ENCODE peak calls at places on chromosomes 3 and 15, in six cellular contexts. J is K562, N is A549, P is endothelial cell of umbilical vein, X is HepG2, W is GM12878. B is an unnamed sample.

GRCh38 chr3:125280966-125281365 is 68.4 kb upstream of the SLC12A8 start:
- DNase-seq in J (no peak), P (peak; percentile 71), X (peak; percentile 3), W (no peak), N (no peak), B (no peak)

GRCh38 chr3:99947356-99947755 is 129.7 kb downstream of the CMSS1 start:
- DNase-seq in J (no peak), W (no peak), X (no peak), P (no peak), N (no peak), B (no peak)

GRCh38 chr3:26807272-26807671 is 184.7 kb downstream of the LRRC3B start:
- DNase-seq in J (no peak), W (no peak), P (no peak), X (no peak), N (no peak), B (no peak)

GRCh38 chr3:56192001-56192400 is 276.3 kb downstream of the ERC2 start:
- DNase-seq in P (no peak), X (no peak), W (no peak), J (no peak), N (no peak), B (no peak)

GRCh38 chr15:91499774-91500383 is 353.6 kb upstream of the SLCO3A1 start:
- DNase-seq in W (no peak), P (no peak), X (no peak), J (no peak), N (no peak), B (no peak)

GRCh38 chr15:26722621-26723160 is 50.2 kb downstream of the GABRB3 start:
- DNase-seq in P (no peak), J (no peak), W (no peak), N (peak; percentile 65), X (no peak), B (no peak)

GRCh38 chr15:98943609-98944111 is 63.9 kb downstream of the PGPEP1L start:
- DNase-seq in J (no peak), N (no peak), W (no peak), X (no peak), P (no peak), B (no peak)

GRCh38 chr3:169146866-169147245 is 516.7 kb downstream of the MECOM start:
- DNase-seq in W (no peak), J (no peak), X (no peak), N (no peak), P (no peak), B (no peak)

GRCh38 chr3:186929676-186930075 is 650 bp upstream of the ST6GAL1 start:
- DNase-seq in N (no peak), X (no peak), P (no peak), J (no peak), W (no peak), B (no peak)
- H3K4me3 ChIP-seq in N (peak overlapping the region; percentile 84), X (no peak overlapping the region), P (peak overlapping the region; percentile 96), J (peak overlapping the region; percentile 94), W (peak overlapping the region; percentile 96), B (peak overlapping the region; percentile 71)

GRCh38 chr3:141410408-141410807 is 42.1 kb downstream of the ZBTB38 start:
- DNase-seq in W (no peak), J (no peak), N (peak; percentile 78), P (no peak), X (no peak), B (no peak)
- TF ChIP-seq CTCF in W (no peak), J (no peak), N (no peak), P (no peak), X (peak; percentile 51), B (no peak)

DNA sequence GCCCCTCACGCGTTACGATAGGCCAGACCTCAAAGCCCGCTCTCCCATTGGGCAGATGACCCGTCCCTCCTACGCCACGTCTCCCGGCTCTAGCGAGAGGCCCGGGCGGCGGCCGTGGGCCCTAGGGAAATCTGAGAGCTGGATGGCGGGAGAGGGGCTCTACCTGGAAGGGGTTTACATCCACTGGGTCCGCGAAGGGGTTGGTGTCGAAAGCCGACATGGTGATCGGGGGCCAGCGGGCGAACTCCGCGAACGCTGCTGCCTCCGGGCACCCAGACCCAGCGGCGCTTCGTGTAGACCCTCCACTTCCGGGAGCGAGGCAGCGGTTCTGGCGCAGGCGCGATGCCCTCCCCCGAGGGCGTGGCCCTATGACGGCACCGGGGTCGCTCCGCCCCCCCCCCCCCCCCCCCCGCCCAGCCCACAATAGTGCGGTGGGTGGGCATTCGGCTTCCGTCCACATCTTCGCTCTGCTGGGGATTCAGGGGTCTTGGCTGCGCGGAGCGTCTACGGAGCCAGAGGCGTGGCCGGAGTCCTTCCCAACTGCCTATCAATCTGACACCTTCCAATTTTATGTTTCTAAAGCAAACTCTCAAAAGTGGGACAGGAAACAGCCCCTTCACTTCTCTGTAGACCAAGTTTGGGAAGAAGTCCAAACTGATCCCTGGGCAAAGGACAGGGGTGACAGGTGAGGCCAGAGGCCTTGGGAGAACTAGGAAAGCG is at the start of gene SCAMP2:
- DNase-seq in W (peak; percentile 85), P (peak; percentile 96), J (peak; percentile 96), X (peak; percentile 91), N (peak; percentile 97), B (peak; percentile 97)
- TF ChIP-seq MYC in W (no peak), P (no peak), J (peak; percentile 61), X (no peak), N (no peak), B (peak; percentile 62)

GRCh38 chr3:52295809-52296208 is 8.2 kb downstream of the GLYCTK start:
- DNase-seq in J (no peak), X (no peak), P (no peak), N (no peak), W (no peak), B (no peak)

GRCh38 chr3:52297242-52298146 is 9.9 kb downstream of the GLYCTK start:
- DNase-seq in J (no peak), N (no peak), P (no peak), W (no peak), X (no peak), B (no peak)

GRCh38 chr3:52299247-52299657 is 11.6 kb downstream of the GLYCTK start:
- DNase-seq in X (no peak), J (no peak), N (no peak), P (no peak), W (no peak), B (no peak)

GRCh38 chr3:52299815-52300611 is 12.4 kb downstream of the GLYCTK start:
- DNase-seq in P (peak; percentile 62), X (peak; percentile 65), W (no peak), J (peak; percentile 83), N (peak; percentile 38), B (peak; percentile 90)

DNA sequence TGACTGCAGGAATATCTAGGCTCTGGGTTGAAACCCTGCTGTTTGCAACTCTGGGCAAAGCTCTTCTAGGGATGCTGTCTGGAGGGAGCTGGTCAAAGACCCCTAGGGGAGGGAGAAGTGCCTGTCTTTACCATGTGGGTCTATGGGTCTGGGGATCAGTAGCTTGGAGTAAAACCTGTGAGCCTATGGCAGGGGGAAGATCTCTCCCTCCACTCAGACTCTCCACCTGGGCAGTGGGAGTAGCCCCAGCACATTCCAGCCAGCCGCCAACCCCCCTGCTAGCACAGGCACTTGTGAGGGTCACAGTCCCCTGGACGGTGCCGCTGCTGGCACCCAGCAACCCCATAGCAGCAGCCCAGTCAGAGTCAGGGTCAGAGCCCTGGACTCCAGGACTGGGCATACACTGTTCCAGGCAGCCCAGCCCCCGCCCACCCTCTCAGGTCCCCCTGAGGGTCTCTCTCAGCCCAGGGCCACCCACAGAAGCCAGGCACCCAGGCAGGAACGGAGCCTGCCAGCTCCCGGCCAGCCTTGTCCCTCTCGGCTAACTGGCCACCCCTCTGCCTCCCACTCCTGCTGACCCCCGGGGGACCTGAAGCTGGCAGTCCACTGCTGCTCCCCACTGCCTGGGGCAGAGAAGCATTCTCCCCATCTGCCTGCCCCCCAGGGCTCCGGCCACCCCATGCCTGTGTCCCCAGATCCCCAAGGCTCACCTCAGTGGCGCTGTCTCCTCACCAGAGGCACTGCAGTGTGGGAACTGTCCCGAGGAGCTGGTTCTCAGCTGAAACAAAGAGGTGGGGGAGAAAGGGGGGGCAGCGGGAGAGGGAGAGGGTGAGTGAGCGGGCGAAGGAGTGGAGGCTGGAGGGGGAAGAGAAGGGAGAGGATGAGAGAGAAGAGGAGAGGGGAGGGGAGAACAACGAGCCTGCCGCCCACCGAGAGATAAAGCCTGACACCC is 10.8 kb downstream of the GLYCTK start:
- DNase-seq in X (no peak), J (peak; percentile 46), W (no peak), N (no peak), P (no peak), B (no peak)
- H3K4me3 ChIP-seq in X (peak overlapping the region; percentile 13), J (no peak overlapping the region), W (no peak overlapping the region), N (no peak overlapping the region), P (no peak overlapping the region), B (no peak overlapping the region)

B was measured in NB4.